ENCODE peak calls at places on chromosomes 12 and 14, in eight cellular contexts. M is suprapubic skin; O is sciatic nerve; L is CD8-positive, alpha-beta T cell; W is neural crest cell; X is stimulated activated CD4-positive, alpha-beta T cell treated with anti-CD3 and anti-CD28 coated beads, Interleukin-1b, Interleukin-23, amount 100 ng/mL, for 1 hour; A is ELR; K is T-cell. H is an unnamed sample.

GRCh38 chr12:50992814-50993213 is 33.4 kb downstream of the SLC11A2 start:
- DNase-seq in L (no peak), A (no peak), X (no peak), K (no peak), O (peak; percentile 66), W (no peak), M (no peak), H (no peak)

GRCh38 chr12:68253504-68253903 is at the start of gene IL22:
- DNase-seq in M (no peak), K (no peak), X (no peak), O (no peak), L (no peak), W (no peak), A (no peak), H (no peak)

GRCh38 chr14:55180434-55180833 is 11.0 kb downstream of the DLGAP5 start:
- DNase-seq in O (no peak), W (no peak), A (no peak), X (no peak), M (no peak), L (no peak), K (no peak), H (no peak)

GRCh38 chr12:124452576-124453391 is 114.6 kb downstream of the NCOR2 start:
- DNase-seq in A (no peak), L (no peak), W (no peak), M (no peak), O (peak; percentile 49), X (no peak), K (no peak), H (no peak)

GRCh38 chr14:87896393-87897380 is 96.3 kb downstream of the GALC start:
- DNase-seq in M (no peak), A (peak; percentile 59), O (no peak), X (no peak), W (no peak), K (no peak), L (no peak), H (no peak)

GRCh38 chr12:69502342-69503081 is 32.3 kb downstream of the FRS2 start:
- DNase-seq in W (no peak), X (no peak), M (no peak), K (no peak), L (no peak), A (peak; percentile 93), O (no peak), H (no peak)

GRCh38 chr14:58747181-58747580 is 109.4 kb downstream of the DACT1 start:
- DNase-seq in L (no peak), W (no peak), M (peak; percentile 84), O (peak; percentile 78), A (peak; percentile 66), K (no peak), X (no peak), H (no peak)

GRCh38 chr12:49295087-49296001 is at the start of gene PRPH:
- DNase-seq in A (no peak), W (no peak), L (no peak), M (peak; percentile 60), K (no peak), O (no peak), X (no peak), H (no peak)

GRCh38 chr12:77062846-77063461 is 2.4 kb downstream of the E2F7 start:
- DNase-seq in L (no peak), M (no peak), O (no peak), W (no peak), A (peak; percentile 61), K (no peak), X (no peak), H (no peak)

GRCh38 chr12:12800406-12801180 is 12.6 kb upstream of the DDX47 start:
- DNase-seq in L (no peak), O (no peak), M (no peak), W (no peak), K (no peak), A (no peak), X (no peak), H (no peak)

GRCh38 chr12:52739963-52740362 is 36.6 kb upstream of the KRT77 start:
- DNase-seq in K (no peak), A (no peak), M (no peak), W (no peak), O (no peak), X (no peak), L (no peak), H (no peak)

GRCh38 chr14:100219126-100219785 is 19.7 kb upstream of the YY1 start:
- DNase-seq in M (no peak), O (no peak), K (no peak), A (no peak), X (no peak), L (no peak), W (no peak), H (no peak)

GRCh38 chr12:2589381-2589780 is 205.4 kb upstream of the FKBP4 start:
- DNase-seq in K (no peak), A (no peak), X (no peak), L (no peak), M (no peak), O (no peak), W (no peak), H (no peak)

GRCh38 chr14:77059276-77059934 is 30.9 kb upstream of the IRF2BPL start:
- DNase-seq in O (no peak), X (no peak), M (no peak), A (peak; percentile 93), K (no peak), W (peak; percentile 64), L (no peak), H (no peak)

GRCh38 chr14:91372680-91373495 is 44.7 kb downstream of the CCDC88C start:
- DNase-seq in O (no peak), W (no peak), L (peak; percentile 66), M (no peak), A (no peak), K (no peak), X (no peak), H (no peak)

GRCh38 chr12:89517648-89518047 is 6.9 kb downstream of the GALNT4 start:
- DNase-seq in A (no peak), M (no peak), X (no peak), O (no peak), W (no peak), K (no peak), L (no peak), H (no peak)

GRCh38 chr14:69291891-69292586 is 32.1 kb downstream of the GALNT16 start:
- DNase-seq in A (peak; percentile 33), W (no peak), X (no peak), L (no peak), O (no peak), M (no peak), K (no peak), H (no peak)

GRCh38 chr12:91854725-91855124 is 290.9 kb downstream of the BTG1 start:
- DNase-seq in X (no peak), M (no peak), L (no peak), K (no peak), A (peak; percentile 26), W (no peak), O (no peak), H (no peak)

GRCh38 chr12:15522574-15523187 is 200.4 kb downstream of the PTPRO start:
- DNase-seq in K (no peak), L (no peak), M (no peak), X (no peak), O (no peak), W (no peak), A (peak; percentile 68), H (no peak)

GRCh38 chr12:52139579-52140062 is 52.2 kb downstream of the KRT80 start:
- DNase-seq in W (no peak), M (no peak), X (no peak), L (peak; percentile 33), K (peak; percentile 18), A (peak; percentile 58), O (no peak), H (peak; percentile 19)

GRCh38 chr12:14473707-14474287 is 93.9 kb downstream of the PLBD1 start:
- DNase-seq in L (no peak), K (no peak), M (no peak), O (no peak), W (no peak), X (no peak), A (peak; percentile 46), H (no peak)

GRCh38 chr14:69387311-69387710 is 10.8 kb downstream of the ERH start:
- DNase-seq in O (no peak), L (no peak), K (no peak), X (no peak), W (no peak), M (no peak), A (no peak), H (no peak)

GRCh38 chr12:11607313-11608081 is 42.0 kb upstream of the ETV6 start:
- DNase-seq in L (no peak), W (no peak), M (no peak), O (no peak), K (no peak), X (no peak), A (no peak), H (no peak)

GRCh38 chr14:95915326-95915725 is 38.7 kb downstream of the TUNAR start:
- DNase-seq in W (no peak), O (no peak), L (no peak), K (no peak), M (no peak), A (no peak), X (no peak), H (no peak)

H was measured in T-helper 9 cell.